ENCODE peak calls at places on chromosomes 11 and 22, in seven cellular contexts. F is uterus; D is IMR-90; T is lower leg skin; L is CD4-positive, CD25-positive, alpha-beta regulatory T cell; G is fibroblast of the aortic adventitia; E is body of pancreas. M is an unnamed sample.

GRCh38 chr22:37968452-37969251 is 15.2 kb downstream of the POLR2F start:
- DNase-seq in F (no peak), E (no peak), D (no peak), T (no peak), L (no peak), G (no peak), M (no peak)

GRCh38 chr11:2931771-2932738 is 2.8 kb upstream of the PHLDA2 start:
- DNase-seq in F (no peak), G (no peak), D (no peak), L (no peak), E (peak; percentile 13), T (no peak), M (no peak)

GRCh38 chr22:27240298-27240885 is 561.2 kb downstream of the MN1 start:
- DNase-seq in D (peak; percentile 12), L (no peak), G (no peak), F (no peak), E (peak; percentile 50), T (no peak), M (no peak)

GRCh38 chr22:41920271-41920976 is 5.5 kb upstream of the SHISA8 start:
- DNase-seq in F (no peak), G (no peak), L (no peak), D (no peak), E (no peak), T (no peak), M (no peak)

GRCh38 chr11:117428186-117428855 is 100.7 kb downstream of the CEP164 start:
- DNase-seq in F (no peak), T (no peak), G (no peak), L (no peak), D (no peak), E (no peak), M (no peak)

GRCh38 chr11:130175898-130176297 is 16.3 kb downstream of the ST14 start:
- DNase-seq in G (no peak), L (no peak), T (no peak), D (no peak), E (no peak), F (no peak), M (no peak)

GRCh38 chr11:131467645-131468270 is 97.3 kb downstream of the NTM start:
- DNase-seq in D (no peak), G (no peak), T (no peak), E (no peak), F (no peak), L (no peak), M (no peak)

GRCh38 chr11:117808768-117809167 is 11.8 kb upstream of the DSCAML1 start:
- DNase-seq in F (peak; percentile 53), E (peak; percentile 16), D (no peak), T (no peak), G (no peak), L (no peak), M (no peak)

GRCh38 chr11:82831364-82831763 is 68.9 kb downstream of the PRCP start:
- DNase-seq in F (no peak), E (no peak), T (no peak), G (no peak), D (no peak), L (no peak), M (no peak)

GRCh38 chr11:70597751-70598377 is 199.5 kb downstream of the CTTN start:
- DNase-seq in F (no peak), G (no peak), T (no peak), E (no peak), D (no peak), L (no peak), M (no peak)

GRCh38 chr11:130894322-130895025 is 21.8 kb downstream of the SNX19 start:
- DNase-seq in G (peak; percentile 72), L (peak; percentile 65), D (peak; percentile 77), T (peak; percentile 93), E (peak; percentile 60), F (peak; percentile 76), M (peak; percentile 85)

GRCh38 chr22:19689408-19689807 is 24.9 kb upstream of the SEPTIN5 start:
- DNase-seq in E (no peak), T (no peak), F (no peak), G (no peak), L (no peak), D (no peak), M (no peak)

GRCh38 chr11:117315285-117316196 is 515 bp downstream of the BACE1 start:
- DNase-seq in G (no peak), D (no peak), T (no peak), F (peak; percentile 33), L (peak; percentile 17), E (peak; percentile 21), M (no peak)

DNA sequence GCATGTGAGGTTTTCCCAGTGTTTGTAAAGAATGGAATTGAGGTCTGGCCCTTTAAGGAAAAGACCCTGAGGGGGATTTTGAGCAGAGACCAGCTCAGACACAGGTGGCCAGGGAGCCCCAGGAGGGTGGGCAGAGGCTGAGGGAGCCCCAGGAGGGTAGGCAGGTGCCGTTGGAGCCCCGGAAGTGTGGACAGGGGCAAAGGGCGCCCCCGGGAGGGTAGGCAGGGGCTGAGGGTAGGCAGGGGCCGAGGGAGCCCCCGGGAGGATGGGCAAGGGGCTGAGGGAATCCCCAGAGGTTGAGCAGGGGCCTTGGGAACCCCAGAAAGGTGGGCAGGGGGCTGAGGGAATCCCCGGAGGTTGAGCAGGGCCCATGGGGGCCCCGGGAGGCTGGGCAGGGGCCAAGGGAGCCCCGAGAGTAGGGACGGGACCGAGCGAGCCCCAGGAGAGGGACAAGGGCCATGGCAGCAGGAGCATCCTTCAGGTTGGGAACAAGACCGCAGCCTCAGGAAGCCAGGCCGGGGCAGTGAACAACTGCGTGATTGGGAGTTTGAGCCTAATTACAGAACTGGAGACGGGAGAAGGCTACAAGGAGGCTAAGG is 292.0 kb downstream of the BRD1 start:
- DNase-seq in T (peak; percentile 56), F (no peak), L (no peak), G (no peak), E (peak; percentile 2), D (no peak), M (no peak)
- H3K4me3 ChIP-seq in T (no peak overlapping the region), F (no peak overlapping the region), L (no peak overlapping the region), G (no peak overlapping the region), E (no peak overlapping the region), D (no peak overlapping the region), M (no peak overlapping the region)

GRCh38 chr11:123421589-123421988 is 8.5 kb upstream of the GRAMD1B start:
- DNase-seq in D (no peak), G (no peak), F (no peak), T (no peak), L (no peak), E (no peak), M (no peak)

GRCh38 chr11:123425367-123425766 is 4.7 kb upstream of the GRAMD1B start:
- DNase-seq in F (no peak), L (no peak), T (no peak), E (no peak), G (no peak), D (no peak), M (no peak)

DNA sequence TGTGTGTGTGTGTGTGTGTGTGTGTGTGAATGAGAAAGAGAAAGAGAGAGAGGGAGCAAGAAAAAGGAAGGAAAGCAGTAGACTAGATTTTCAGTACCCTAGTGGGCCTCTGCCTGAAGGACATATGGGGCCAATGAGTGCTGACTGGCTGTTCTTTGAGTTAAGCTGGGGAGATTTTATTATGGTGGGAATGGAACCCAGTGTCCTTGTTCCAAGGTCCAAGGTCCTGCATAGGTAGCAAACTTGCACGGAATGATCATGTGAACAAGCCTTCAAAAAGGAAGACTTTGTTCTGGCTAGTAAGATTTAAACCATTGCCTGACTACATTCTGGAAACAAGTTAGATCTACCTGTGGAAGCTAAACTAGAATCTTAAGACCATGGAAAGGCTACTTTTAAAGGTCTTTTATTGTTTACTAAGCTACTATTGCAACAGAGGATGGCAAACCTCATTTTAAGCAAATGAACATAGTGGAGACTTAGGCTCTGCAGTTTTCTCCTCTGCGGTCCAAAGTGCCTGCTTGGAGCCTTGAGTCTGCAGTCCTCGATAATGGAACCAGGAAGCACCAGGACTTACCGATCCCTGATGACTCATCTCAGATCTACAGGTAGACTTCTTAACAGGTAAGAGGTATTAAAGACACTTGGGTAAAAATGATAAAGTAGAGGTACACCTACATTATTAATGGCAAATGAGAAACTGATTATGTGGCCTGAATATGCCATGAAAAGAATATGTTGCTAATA is 10.2 kb upstream of the GRAMD1B start:
- DNase-seq in F (no peak), G (no peak), L (no peak), T (peak; percentile 9), E (no peak), D (no peak), M (no peak)
- H3K4me3 ChIP-seq in F (no peak overlapping the region), G (no peak overlapping the region), L (no peak overlapping the region), T (no peak overlapping the region), E (no peak overlapping the region), D (no peak overlapping the region), M (no peak overlapping the region)

DNA sequence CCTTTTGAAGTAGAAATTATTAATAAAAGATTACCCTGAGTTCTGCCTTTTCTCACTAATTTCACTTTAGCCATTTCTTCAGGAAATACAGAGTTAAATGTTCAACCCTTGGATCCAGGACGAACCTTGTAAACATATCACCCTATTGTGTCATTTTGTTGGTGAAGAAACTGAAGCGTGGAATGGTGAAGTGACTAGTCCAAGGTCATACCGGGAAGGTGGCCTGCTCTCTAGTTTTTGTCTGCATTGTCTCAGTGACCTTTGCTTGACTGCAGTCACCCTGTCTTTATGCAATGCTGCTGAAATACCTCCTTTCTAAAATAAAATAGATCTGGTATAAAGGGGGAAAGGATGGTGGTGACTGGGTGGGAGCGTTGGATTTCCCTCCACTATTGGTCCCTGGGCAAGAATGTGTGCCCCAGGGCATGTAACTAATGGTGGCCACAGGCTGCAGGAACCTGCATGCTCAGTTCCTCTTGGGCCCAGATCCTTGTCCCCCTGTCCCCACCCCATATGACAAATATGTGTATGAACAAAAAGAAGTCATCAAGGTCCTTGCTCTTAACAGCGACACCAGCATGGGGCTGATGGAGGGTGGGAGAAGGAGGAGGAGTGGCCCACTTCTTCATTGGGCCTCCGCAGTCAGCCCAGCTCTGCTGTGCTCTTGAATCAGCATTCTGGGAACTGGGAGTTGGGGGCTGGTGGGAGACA is 977 bp upstream of the SORL1-AS1 start:
- DNase-seq in E (no peak), G (no peak), T (no peak), D (no peak), F (no peak), L (no peak), M (no peak)
- H3K4me3 ChIP-seq in E (no peak overlapping the region), G (no peak overlapping the region), T (no peak overlapping the region), D (no peak overlapping the region), F (no peak overlapping the region), L (peak overlapping the region; percentile 99), M (no peak overlapping the region)

GRCh38 chr22:29308148-29308790 is 1.8 kb downstream of the GAS2L1 start:
- DNase-seq in T (no peak), G (no peak), E (no peak), L (no peak), F (no peak), D (no peak), M (no peak)

GRCh38 chr22:29307658-29308147 is 1.3 kb downstream of the GAS2L1 start:
- DNase-seq in L (no peak), D (no peak), T (no peak), G (no peak), F (no peak), E (no peak), M (no peak)

GRCh38 chr22:29306830-29307657 is 594 bp downstream of the GAS2L1 start:
- DNase-seq in D (peak; percentile 61), G (peak; percentile 59), T (peak; percentile 96), L (no peak), E (peak; percentile 83), F (peak; percentile 80), M (peak; percentile 70)

GRCh38 chr22:29306175-29306829 is at the start of gene GAS2L1:
- DNase-seq in L (no peak), T (peak; percentile 97), G (peak; percentile 76), E (peak; percentile 81), D (peak; percentile 73), F (peak; percentile 86), M (peak; percentile 80)

DNA sequence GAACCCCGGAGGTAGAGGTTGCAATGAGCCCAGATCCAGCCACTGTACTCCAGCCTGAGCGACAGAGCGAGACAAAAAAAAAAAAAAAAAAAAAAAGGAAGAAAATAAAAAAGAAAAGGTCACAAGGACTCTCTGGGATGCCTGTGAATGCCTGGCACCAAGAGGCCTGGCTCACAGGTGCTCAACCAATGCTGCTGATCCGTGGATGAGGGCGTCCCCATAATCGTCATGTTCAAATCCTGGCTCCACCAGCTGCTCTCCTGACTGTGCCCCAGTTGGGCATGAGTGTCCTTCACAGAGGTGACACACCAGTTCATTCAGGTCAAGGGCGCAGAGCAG is 645 bp upstream of the GAS2L1 start:
- DNase-seq in D (no peak), L (no peak), E (no peak), T (no peak), F (no peak), G (no peak), M (no peak)
- H3K4me3 ChIP-seq in D (no peak overlapping the region), L (no peak overlapping the region), E (no peak overlapping the region), T (no peak overlapping the region), F (no peak overlapping the region), G (no peak overlapping the region), M (no peak overlapping the region)

M was measured in cardiac fibroblast.